ENCODE peak calls at places on chromosomes 2 and 18, in five cellular contexts. One of them, this sample, is unnamed.

GRCh38 chr18:57002627-57003026 is 144.3 kb upstream of the BOD1L2 start:
- DNase-seq in NCI-H2107: peak
- DNase-seq in T1000: no peak
- DNase-seq in myocyte: peak
- DNase-seq in stimulated activated CD8-positive, alpha-beta memory T cell treated with anti-CD3 and anti-CD28 coated beads, Interleukin-4, amount 100 ng/mL, for 4 hours: no peak
- DNase-seq in this sample: no peak

GRCh38 chr2:204353823-204354222 is 191.5 kb upstream of the PARD3B start:
- DNase-seq in T1000: no peak
- DNase-seq in myocyte: no peak
- DNase-seq in stimulated activated CD8-positive, alpha-beta memory T cell treated with anti-CD3 and anti-CD28 coated beads, Interleukin-4, amount 100 ng/mL, for 4 hours: no peak
- DNase-seq in NCI-H2107: no peak
- DNase-seq in this sample: no peak

GRCh38 chr2:240287496-240288086 is 147.1 kb upstream of the OTOS start:
- DNase-seq in stimulated activated CD8-positive, alpha-beta memory T cell treated with anti-CD3 and anti-CD28 coated beads, Interleukin-4, amount 100 ng/mL, for 4 hours: no peak
- DNase-seq in T1000: no peak
- DNase-seq in NCI-H2107: no peak
- DNase-seq in myocyte: no peak
- DNase-seq in this sample: no peak

GRCh38 chr2:61470122-61470951 is 550 bp downstream of the USP34 start:
- DNase-seq in T1000: peak
- DNase-seq in stimulated activated CD8-positive, alpha-beta memory T cell treated with anti-CD3 and anti-CD28 coated beads, Interleukin-4, amount 100 ng/mL, for 4 hours: peak
- DNase-seq in myocyte: peak
- DNase-seq in NCI-H2107: peak
- DNase-seq in this sample: peak

GRCh38 chr2:173763641-173764040 is 201.5 kb downstream of the SP3 start:
- DNase-seq in T1000: no peak
- DNase-seq in stimulated activated CD8-positive, alpha-beta memory T cell treated with anti-CD3 and anti-CD28 coated beads, Interleukin-4, amount 100 ng/mL, for 4 hours: no peak
- DNase-seq in myocyte: no peak
- DNase-seq in NCI-H2107: no peak
- DNase-seq in this sample: no peak

GRCh38 chr2:238653436-238654109 is 194.3 kb upstream of the TWIST2 start:
- DNase-seq in myocyte: no peak
- DNase-seq in T1000: no peak
- DNase-seq in NCI-H2107: no peak
- DNase-seq in stimulated activated CD8-positive, alpha-beta memory T cell treated with anti-CD3 and anti-CD28 coated beads, Interleukin-4, amount 100 ng/mL, for 4 hours: no peak
- DNase-seq in this sample: no peak

GRCh38 chr2:208799397-208799796 is 392.8 kb downstream of the PTH2R start:
- DNase-seq in stimulated activated CD8-positive, alpha-beta memory T cell treated with anti-CD3 and anti-CD28 coated beads, Interleukin-4, amount 100 ng/mL, for 4 hours: no peak
- DNase-seq in myocyte: no peak
- DNase-seq in NCI-H2107: no peak
- DNase-seq in T1000: no peak
- DNase-seq in this sample: no peak

GRCh38 chr2:232349946-232350635 is 28.5 kb upstream of the ALPP start:
- DNase-seq in stimulated activated CD8-positive, alpha-beta memory T cell treated with anti-CD3 and anti-CD28 coated beads, Interleukin-4, amount 100 ng/mL, for 4 hours: no peak
- DNase-seq in T1000: no peak
- DNase-seq in myocyte: peak
- DNase-seq in NCI-H2107: no peak
- DNase-seq in this sample: no peak

GRCh38 chr18:78733762-78734613 is 245.6 kb upstream of the SALL3 start:
- DNase-seq in stimulated activated CD8-positive, alpha-beta memory T cell treated with anti-CD3 and anti-CD28 coated beads, Interleukin-4, amount 100 ng/mL, for 4 hours: no peak
- DNase-seq in NCI-H2107: no peak
- DNase-seq in T1000: no peak
- DNase-seq in myocyte: no peak
- DNase-seq in this sample: no peak

GRCh38 chr2:173590278-173590811 is 235.7 kb downstream of the CDCA7 start:
- DNase-seq in stimulated activated CD8-positive, alpha-beta memory T cell treated with anti-CD3 and anti-CD28 coated beads, Interleukin-4, amount 100 ng/mL, for 4 hours: no peak
- DNase-seq in T1000: peak
- DNase-seq in myocyte: peak
- DNase-seq in NCI-H2107: peak
- DNase-seq in this sample: no peak

GRCh38 chr2:105827351-105828096 is 82.8 kb downstream of the NCK2 start:
- DNase-seq in stimulated activated CD8-positive, alpha-beta memory T cell treated with anti-CD3 and anti-CD28 coated beads, Interleukin-4, amount 100 ng/mL, for 4 hours: no peak
- DNase-seq in T1000: no peak
- DNase-seq in myocyte: no peak
- DNase-seq in NCI-H2107: no peak
- DNase-seq in this sample: no peak